ENCODE peak calls at places on chromosomes 2 and 18, in nine cellular contexts. J is NAMALWA, D is GM19239, G is 8988T, Y is GM03348, N is Right ventricle myocardium inferior, E is natural killer cell, A is transverse colon, F is progenitor cell of endocrine pancreas. W is an unnamed sample.

GRCh38 chr2:105641389-105641811 is 103.3 kb upstream of the NCK2 start:
- DNase-seq in J (no peak), D (no peak), G (no peak), Y (no peak), N (no peak), E (no peak), A (no peak), F (no peak), W (no peak)

GRCh38 chr2:11169333-11169732 is 14.1 kb downstream of the SLC66A3 start:
- DNase-seq in J (no peak), D (no peak), G (no peak), Y (no peak), N (no peak), E (no peak), A (no peak), F (no peak), W (no peak)

GRCh38 chr2:61670591-61671503 is 132.7 kb upstream of the XPO1 start:
- DNase-seq in J (peak; percentile 70), D (peak; percentile 43), G (no peak), Y (peak; percentile 29), N (no peak), E (no peak), A (peak; percentile 49), F (no peak), W (peak; percentile 56)

GRCh38 chr2:160353166-160353565 is 140.4 kb downstream of the RBMS1 start:
- DNase-seq in J (peak; percentile 37), D (no peak), G (no peak), Y (no peak), N (no peak), E (no peak), A (no peak), F (no peak), W (no peak)

GRCh38 chr2:113699048-113699447 is 57.4 kb downstream of the SLC35F5 start:
- DNase-seq in J (no peak), D (no peak), G (no peak), Y (no peak), N (no peak), E (no peak), A (no peak), F (no peak), W (peak; percentile 61)

GRCh38 chr18:68147728-68148127 is 567.2 kb downstream of the TMX3 start:
- DNase-seq in J (no peak), D (no peak), G (no peak), Y (no peak), N (no peak), E (no peak), A (no peak), F (no peak), W (no peak)

GRCh38 chr2:216694826-216695217 is 527 bp downstream of the IGFBP5 start:
- DNase-seq in J (no peak), D (no peak), G (no peak), Y (no peak), N (peak; percentile 48), E (no peak), A (no peak), F (no peak), W (no peak)

GRCh38 chr2:186980787-186981550 is 132.0 kb upstream of the ZSWIM2 start:
- DNase-seq in J (no peak), D (no peak), G (no peak), Y (no peak), N (no peak), E (no peak), A (no peak), F (no peak), W (no peak)

GRCh38 chr2:39140322-39140847 is 19.5 kb upstream of the SOS1 start:
- DNase-seq in J (no peak), D (no peak), G (no peak), Y (no peak), N (no peak), E (no peak), A (no peak), F (no peak), W (no peak)

GRCh38 chr18:57737661-57738060 is 65.5 kb downstream of the ATP8B1 start:
- DNase-seq in J (no peak), D (no peak), G (no peak), Y (peak; percentile 86), N (peak; percentile 75), E (no peak), A (peak; percentile 48), F (no peak), W (no peak)

GRCh38 chr2:157874278-157874825 is 1.8 kb downstream of the ACVR1 start:
- DNase-seq in J (no peak), D (no peak), G (no peak), Y (peak; percentile 24), N (peak; percentile 66), E (no peak), A (no peak), F (no peak), W (no peak)

GRCh38 chr18:36127866-36128845 is 984 bp downstream of the SLC39A6 start:
- DNase-seq in J (peak; percentile 10), D (no peak), G (no peak), Y (peak; percentile 58), N (peak; percentile 73), E (no peak), A (peak; percentile 15), F (no peak), W (no peak)

GRCh38 chr2:66772618-66773017 is 337.7 kb downstream of the MEIS1 start:
- DNase-seq in J (no peak), D (no peak), G (no peak), Y (no peak), N (no peak), E (no peak), A (no peak), F (no peak), W (no peak)

GRCh38 chr18:79599503-79599931 is 80.1 kb upstream of the CTDP1 start:
- DNase-seq in J (no peak), D (no peak), G (no peak), Y (peak; percentile 69), N (no peak), E (no peak), A (peak; percentile 4), F (no peak), W (no peak)

GRCh38 chr18:36559458-36559857 is 261.9 kb downstream of the FHOD3 start:
- DNase-seq in J (no peak), D (no peak), G (no peak), Y (no peak), N (no peak), E (no peak), A (no peak), F (no peak), W (no peak)

GRCh38 chr18:47737198-47737830 is 193.1 kb downstream of the SMAD2 start:
- DNase-seq in J (no peak), D (no peak), G (no peak), Y (no peak), N (no peak), E (no peak), A (no peak), F (no peak), W (no peak)

GRCh38 chr18:59123588-59124369 is 15.9 kb upstream of the SEC11C start:
- DNase-seq in J (no peak), D (no peak), G (no peak), Y (peak; percentile 86), N (no peak), E (no peak), A (no peak), F (no peak), W (no peak)

GRCh38 chr2:10331033-10331701 is 28.5 kb downstream of the HPCAL1 start:
- DNase-seq in J (no peak), D (peak; percentile 62), G (no peak), Y (peak; percentile 43), N (peak; percentile 87), E (peak; percentile 42), A (peak; percentile 80), F (no peak), W (no peak)

GRCh38 chr2:99640568-99641215 is 150.9 kb upstream of the REV1 start:
- DNase-seq in J (no peak), D (no peak), G (no peak), Y (no peak), N (no peak), E (no peak), A (no peak), F (no peak), W (no peak)

GRCh38 chr18:62435435-62436031 is 87.3 kb upstream of the ZCCHC2 start:
- DNase-seq in J (no peak), D (no peak), G (no peak), Y (no peak), N (no peak), E (no peak), A (peak; percentile 45), F (no peak), W (no peak)

GRCh38 chr18:49597556-49597955 is 35.7 kb downstream of the LIPG start:
- DNase-seq in J (no peak), D (no peak), G (no peak), Y (no peak), N (no peak), E (no peak), A (no peak), F (no peak), W (no peak)

W was measured in GM12864.